ENCODE peak calls at places on chromosomes 12 and 14, in four cellular contexts. One of them, this sample, is unnamed.

GRCh38 chr14:102929349-102930137 is 7.1 kb downstream of the AMN start:
- DNase-seq in AML-193: no peak
- DNase-seq in neural progenitor cell: peak
- DNase-seq in stimulated activated CD4-positive, alpha-beta T cell treated with anti-CD3 and anti-CD28 coated beads, Interleukin-15, amount 100 ng/mL, for 1 hour: no peak
- DNase-seq in this sample: no peak

GRCh38 chr14:68309121-68309520 is 483.7 kb downstream of the ZFP36L1 start:
- DNase-seq in AML-193: no peak
- DNase-seq in neural progenitor cell: no peak
- DNase-seq in stimulated activated CD4-positive, alpha-beta T cell treated with anti-CD3 and anti-CD28 coated beads, Interleukin-15, amount 100 ng/mL, for 1 hour: no peak
- DNase-seq in this sample: no peak

GRCh38 chr12:66144796-66145754 is 14.5 kb upstream of the LLPH start:
- DNase-seq in AML-193: peak
- DNase-seq in neural progenitor cell: peak
- DNase-seq in stimulated activated CD4-positive, alpha-beta T cell treated with anti-CD3 and anti-CD28 coated beads, Interleukin-15, amount 100 ng/mL, for 1 hour: no peak
- DNase-seq in this sample: peak

GRCh38 chr14:80862983-80863382 is 78.6 kb downstream of the CEP128 start:
- DNase-seq in AML-193: no peak
- DNase-seq in neural progenitor cell: no peak
- DNase-seq in stimulated activated CD4-positive, alpha-beta T cell treated with anti-CD3 and anti-CD28 coated beads, Interleukin-15, amount 100 ng/mL, for 1 hour: no peak
- DNase-seq in this sample: no peak

GRCh38 chr14:59631237-59631636 is 54.6 kb upstream of the CCDC175 start:
- DNase-seq in AML-193: no peak
- DNase-seq in neural progenitor cell: peak
- DNase-seq in stimulated activated CD4-positive, alpha-beta T cell treated with anti-CD3 and anti-CD28 coated beads, Interleukin-15, amount 100 ng/mL, for 1 hour: no peak
- DNase-seq in this sample: peak

GRCh38 chr14:52879958-52880357 is 70.9 kb downstream of the FERMT2 start:
- DNase-seq in AML-193: no peak
- DNase-seq in neural progenitor cell: no peak
- DNase-seq in stimulated activated CD4-positive, alpha-beta T cell treated with anti-CD3 and anti-CD28 coated beads, Interleukin-15, amount 100 ng/mL, for 1 hour: no peak
- DNase-seq in this sample: no peak

GRCh38 chr12:4434299-4434698 is 11.3 kb downstream of the FGF6 start:
- DNase-seq in AML-193: no peak
- DNase-seq in neural progenitor cell: no peak
- DNase-seq in stimulated activated CD4-positive, alpha-beta T cell treated with anti-CD3 and anti-CD28 coated beads, Interleukin-15, amount 100 ng/mL, for 1 hour: no peak
- DNase-seq in this sample: no peak

GRCh38 chr14:91858536-91859275 is 8.6 kb downstream of the TC2N start:
- DNase-seq in AML-193: no peak
- DNase-seq in neural progenitor cell: no peak
- DNase-seq in stimulated activated CD4-positive, alpha-beta T cell treated with anti-CD3 and anti-CD28 coated beads, Interleukin-15, amount 100 ng/mL, for 1 hour: no peak
- DNase-seq in this sample: no peak

GRCh38 chr14:57692671-57693070 is 173.2 kb downstream of the SLC35F4 start:
- DNase-seq in AML-193: peak
- DNase-seq in neural progenitor cell: peak
- DNase-seq in stimulated activated CD4-positive, alpha-beta T cell treated with anti-CD3 and anti-CD28 coated beads, Interleukin-15, amount 100 ng/mL, for 1 hour: no peak
- DNase-seq in this sample: peak

GRCh38 chr12:26347300-26347699 is 151.9 kb downstream of the SSPN start:
- DNase-seq in AML-193: no peak
- DNase-seq in neural progenitor cell: no peak
- DNase-seq in stimulated activated CD4-positive, alpha-beta T cell treated with anti-CD3 and anti-CD28 coated beads, Interleukin-15, amount 100 ng/mL, for 1 hour: no peak
- DNase-seq in this sample: no peak

GRCh38 chr14:70670992-70671651 is 29.4 kb downstream of the TTC9 start:
- DNase-seq in AML-193: no peak
- DNase-seq in neural progenitor cell: no peak
- DNase-seq in stimulated activated CD4-positive, alpha-beta T cell treated with anti-CD3 and anti-CD28 coated beads, Interleukin-15, amount 100 ng/mL, for 1 hour: no peak
- DNase-seq in this sample: no peak

GRCh38 chr12:110693731-110694130 is 4.8 kb upstream of the HVCN1 start:
- DNase-seq in AML-193: peak
- DNase-seq in neural progenitor cell: no peak
- DNase-seq in stimulated activated CD4-positive, alpha-beta T cell treated with anti-CD3 and anti-CD28 coated beads, Interleukin-15, amount 100 ng/mL, for 1 hour: no peak
- DNase-seq in this sample: peak

GRCh38 chr14:20857630-20858261 is 33.4 kb upstream of the RNASE3 start:
- DNase-seq in AML-193: peak
- DNase-seq in neural progenitor cell: peak
- DNase-seq in stimulated activated CD4-positive, alpha-beta T cell treated with anti-CD3 and anti-CD28 coated beads, Interleukin-15, amount 100 ng/mL, for 1 hour: peak
- DNase-seq in this sample: peak

GRCh38 chr14:104876251-104876699 is 11.2 kb downstream of the CEP170B start:
- DNase-seq in AML-193: no peak
- DNase-seq in neural progenitor cell: peak
- DNase-seq in stimulated activated CD4-positive, alpha-beta T cell treated with anti-CD3 and anti-CD28 coated beads, Interleukin-15, amount 100 ng/mL, for 1 hour: no peak
- DNase-seq in this sample: peak

GRCh38 chr12:48004039-48004940 is at the start of gene COL2A1:
- DNase-seq in AML-193: peak
- DNase-seq in neural progenitor cell: peak
- DNase-seq in stimulated activated CD4-positive, alpha-beta T cell treated with anti-CD3 and anti-CD28 coated beads, Interleukin-15, amount 100 ng/mL, for 1 hour: no peak
- DNase-seq in this sample: peak

GRCh38 chr14:70190156-70190555 is 1.4 kb upstream of the SLC8A3 start:
- DNase-seq in AML-193: no peak
- DNase-seq in neural progenitor cell: peak
- DNase-seq in stimulated activated CD4-positive, alpha-beta T cell treated with anti-CD3 and anti-CD28 coated beads, Interleukin-15, amount 100 ng/mL, for 1 hour: no peak
- DNase-seq in this sample: no peak

GRCh38 chr14:99632410-99633035 is 12.4 kb upstream of the HHIPL1 start:
- DNase-seq in AML-193: no peak
- DNase-seq in neural progenitor cell: no peak
- DNase-seq in stimulated activated CD4-positive, alpha-beta T cell treated with anti-CD3 and anti-CD28 coated beads, Interleukin-15, amount 100 ng/mL, for 1 hour: no peak
- DNase-seq in this sample: no peak